ENCODE peak calls at places on chromosomes 5 and 9, in six cellular contexts. One of them, this sample, is unnamed.

GRCh38 chr9:132885691-132886357 is 7.1 kb downstream of the SPACA9 start:
- DNase-seq in OCI-LY7: no peak
- DNase-seq in stimulated activated CD4-positive, alpha-beta T cell treated with anti-CD3 and anti-CD28 coated beads, Interleukin-4, amount 100 ng/mL, for 4 hours: no peak
- DNase-seq in NCI-H460: no peak
- DNase-seq in SW 1271: no peak
- DNase-seq in substantia nigra: no peak
- DNase-seq in this sample: no peak

GRCh38 chr9:137880160-137880975 is 2.8 kb downstream of the CACNA1B start:
- DNase-seq in OCI-LY7: no peak
- DNase-seq in stimulated activated CD4-positive, alpha-beta T cell treated with anti-CD3 and anti-CD28 coated beads, Interleukin-4, amount 100 ng/mL, for 4 hours: no peak
- DNase-seq in NCI-H460: no peak
- DNase-seq in SW 1271: no peak
- DNase-seq in substantia nigra: no peak
- DNase-seq in this sample: no peak

GRCh38 chr5:138528208-138528607 is 14.8 kb downstream of the ETF1 start:
- DNase-seq in OCI-LY7: no peak
- DNase-seq in stimulated activated CD4-positive, alpha-beta T cell treated with anti-CD3 and anti-CD28 coated beads, Interleukin-4, amount 100 ng/mL, for 4 hours: no peak
- DNase-seq in NCI-H460: no peak
- DNase-seq in SW 1271: no peak
- DNase-seq in substantia nigra: no peak
- DNase-seq in this sample: no peak

GRCh38 chr5:83718936-83719495 is 1.6 kb downstream of the HAPLN1 start:
- DNase-seq in OCI-LY7: no peak
- DNase-seq in stimulated activated CD4-positive, alpha-beta T cell treated with anti-CD3 and anti-CD28 coated beads, Interleukin-4, amount 100 ng/mL, for 4 hours: no peak
- DNase-seq in NCI-H460: no peak
- DNase-seq in SW 1271: no peak
- DNase-seq in substantia nigra: no peak
- DNase-seq in this sample: no peak

GRCh38 chr9:89576404-89576824 is 28.4 kb upstream of the GADD45G start:
- DNase-seq in OCI-LY7: peak
- DNase-seq in stimulated activated CD4-positive, alpha-beta T cell treated with anti-CD3 and anti-CD28 coated beads, Interleukin-4, amount 100 ng/mL, for 4 hours: no peak
- DNase-seq in NCI-H460: peak
- DNase-seq in SW 1271: peak
- DNase-seq in substantia nigra: no peak
- DNase-seq in this sample: peak

GRCh38 chr9:133956520-133957076 is 35.5 kb downstream of the VAV2 start:
- DNase-seq in OCI-LY7: peak
- DNase-seq in stimulated activated CD4-positive, alpha-beta T cell treated with anti-CD3 and anti-CD28 coated beads, Interleukin-4, amount 100 ng/mL, for 4 hours: no peak
- DNase-seq in NCI-H460: no peak
- DNase-seq in SW 1271: no peak
- DNase-seq in substantia nigra: no peak
- DNase-seq in this sample: no peak

GRCh38 chr9:14910178-14910805 is at the start of gene FREM1:
- DNase-seq in OCI-LY7: no peak
- DNase-seq in stimulated activated CD4-positive, alpha-beta T cell treated with anti-CD3 and anti-CD28 coated beads, Interleukin-4, amount 100 ng/mL, for 4 hours: no peak
- DNase-seq in NCI-H460: no peak
- DNase-seq in SW 1271: no peak
- DNase-seq in substantia nigra: no peak
- DNase-seq in this sample: peak

GRCh38 chr5:10563940-10564837 is at the start of gene ANKRD33B:
- DNase-seq in OCI-LY7: peak
- DNase-seq in stimulated activated CD4-positive, alpha-beta T cell treated with anti-CD3 and anti-CD28 coated beads, Interleukin-4, amount 100 ng/mL, for 4 hours: peak
- DNase-seq in NCI-H460: peak
- DNase-seq in SW 1271: peak
- DNase-seq in substantia nigra: no peak
- DNase-seq in this sample: peak

GRCh38 chr5:55994502-55994997 is at the start of gene IL6ST:
- DNase-seq in OCI-LY7: no peak
- DNase-seq in stimulated activated CD4-positive, alpha-beta T cell treated with anti-CD3 and anti-CD28 coated beads, Interleukin-4, amount 100 ng/mL, for 4 hours: no peak
- DNase-seq in NCI-H460: peak
- DNase-seq in SW 1271: peak
- DNase-seq in substantia nigra: peak
- DNase-seq in this sample: peak

GRCh38 chr5:66207800-66208561 is 63.9 kb downstream of the SREK1 start:
- DNase-seq in OCI-LY7: no peak
- DNase-seq in stimulated activated CD4-positive, alpha-beta T cell treated with anti-CD3 and anti-CD28 coated beads, Interleukin-4, amount 100 ng/mL, for 4 hours: no peak
- DNase-seq in NCI-H460: no peak
- DNase-seq in SW 1271: no peak
- DNase-seq in substantia nigra: no peak
- DNase-seq in this sample: no peak

GRCh38 chr5:38273626-38274025 is 15.3 kb downstream of the EGFLAM start:
- DNase-seq in OCI-LY7: no peak
- DNase-seq in stimulated activated CD4-positive, alpha-beta T cell treated with anti-CD3 and anti-CD28 coated beads, Interleukin-4, amount 100 ng/mL, for 4 hours: no peak
- DNase-seq in NCI-H460: no peak
- DNase-seq in SW 1271: no peak
- DNase-seq in substantia nigra: no peak
- DNase-seq in this sample: no peak

GRCh38 chr5:10145922-10146321 is 103.8 kb downstream of the ATPSCKMT start:
- DNase-seq in OCI-LY7: peak
- DNase-seq in stimulated activated CD4-positive, alpha-beta T cell treated with anti-CD3 and anti-CD28 coated beads, Interleukin-4, amount 100 ng/mL, for 4 hours: no peak
- DNase-seq in NCI-H460: peak
- DNase-seq in SW 1271: peak
- DNase-seq in substantia nigra: no peak
- DNase-seq in this sample: peak

GRCh38 chr9:91844170-91844569 is 105.9 kb downstream of the ROR2 start:
- DNase-seq in OCI-LY7: no peak
- DNase-seq in stimulated activated CD4-positive, alpha-beta T cell treated with anti-CD3 and anti-CD28 coated beads, Interleukin-4, amount 100 ng/mL, for 4 hours: no peak
- DNase-seq in NCI-H460: no peak
- DNase-seq in SW 1271: no peak
- DNase-seq in substantia nigra: peak
- DNase-seq in this sample: no peak

GRCh38 chr9:110619831-110620230 is 40.3 kb upstream of the SVEP1 start:
- DNase-seq in OCI-LY7: no peak
- DNase-seq in stimulated activated CD4-positive, alpha-beta T cell treated with anti-CD3 and anti-CD28 coated beads, Interleukin-4, amount 100 ng/mL, for 4 hours: no peak
- DNase-seq in NCI-H460: no peak
- DNase-seq in SW 1271: no peak
- DNase-seq in substantia nigra: no peak
- DNase-seq in this sample: no peak

GRCh38 chr9:99559776-99560175 is 261.9 kb upstream of the NR4A3 start:
- DNase-seq in OCI-LY7: no peak
- DNase-seq in stimulated activated CD4-positive, alpha-beta T cell treated with anti-CD3 and anti-CD28 coated beads, Interleukin-4, amount 100 ng/mL, for 4 hours: no peak
- DNase-seq in NCI-H460: no peak
- DNase-seq in SW 1271: no peak
- DNase-seq in substantia nigra: no peak
- DNase-seq in this sample: no peak

GRCh38 chr5:10652151-10652550 is 88.3 kb downstream of the ANKRD33B start:
- DNase-seq in OCI-LY7: no peak
- DNase-seq in stimulated activated CD4-positive, alpha-beta T cell treated with anti-CD3 and anti-CD28 coated beads, Interleukin-4, amount 100 ng/mL, for 4 hours: no peak
- DNase-seq in NCI-H460: no peak
- DNase-seq in SW 1271: no peak
- DNase-seq in substantia nigra: no peak
- DNase-seq in this sample: no peak

GRCh38 chr5:111237470-111237869 is 13.3 kb downstream of the CAMK4 start:
- DNase-seq in OCI-LY7: no peak
- DNase-seq in stimulated activated CD4-positive, alpha-beta T cell treated with anti-CD3 and anti-CD28 coated beads, Interleukin-4, amount 100 ng/mL, for 4 hours: no peak
- DNase-seq in NCI-H460: no peak
- DNase-seq in SW 1271: no peak
- DNase-seq in substantia nigra: no peak
- DNase-seq in this sample: no peak

GRCh38 chr5:146130440-146131045 is 25.2 kb upstream of the PLAC8L1 start:
- DNase-seq in OCI-LY7: peak
- DNase-seq in stimulated activated CD4-positive, alpha-beta T cell treated with anti-CD3 and anti-CD28 coated beads, Interleukin-4, amount 100 ng/mL, for 4 hours: no peak
- DNase-seq in NCI-H460: peak
- DNase-seq in SW 1271: peak
- DNase-seq in substantia nigra: no peak
- DNase-seq in this sample: peak

GRCh38 chr5:6220346-6221088 is 157.8 kb downstream of the MED10 start:
- DNase-seq in OCI-LY7: no peak
- DNase-seq in stimulated activated CD4-positive, alpha-beta T cell treated with anti-CD3 and anti-CD28 coated beads, Interleukin-4, amount 100 ng/mL, for 4 hours: no peak
- DNase-seq in NCI-H460: no peak
- DNase-seq in SW 1271: no peak
- DNase-seq in substantia nigra: no peak
- DNase-seq in this sample: no peak

GRCh38 chr9:126734877-126735276 is 70.0 kb upstream of the ZBTB43 start:
- DNase-seq in OCI-LY7: no peak
- DNase-seq in stimulated activated CD4-positive, alpha-beta T cell treated with anti-CD3 and anti-CD28 coated beads, Interleukin-4, amount 100 ng/mL, for 4 hours: no peak
- DNase-seq in NCI-H460: no peak
- DNase-seq in SW 1271: no peak
- DNase-seq in substantia nigra: no peak
- DNase-seq in this sample: no peak

GRCh38 chr5:96407441-96407840 is 25.6 kb downstream of the PCSK1 start:
- DNase-seq in OCI-LY7: no peak
- DNase-seq in stimulated activated CD4-positive, alpha-beta T cell treated with anti-CD3 and anti-CD28 coated beads, Interleukin-4, amount 100 ng/mL, for 4 hours: no peak
- DNase-seq in NCI-H460: no peak
- DNase-seq in SW 1271: no peak
- DNase-seq in substantia nigra: no peak
- DNase-seq in this sample: no peak

GRCh38 chr9:94864183-94864582 is 137.7 kb downstream of the AOPEP start:
- DNase-seq in OCI-LY7: no peak
- DNase-seq in stimulated activated CD4-positive, alpha-beta T cell treated with anti-CD3 and anti-CD28 coated beads, Interleukin-4, amount 100 ng/mL, for 4 hours: no peak
- DNase-seq in NCI-H460: no peak
- DNase-seq in SW 1271: no peak
- DNase-seq in substantia nigra: no peak
- DNase-seq in this sample: no peak

GRCh38 chr5:132008961-132009680 is 2.3 kb downstream of the ACSL6 start:
- DNase-seq in OCI-LY7: no peak
- DNase-seq in stimulated activated CD4-positive, alpha-beta T cell treated with anti-CD3 and anti-CD28 coated beads, Interleukin-4, amount 100 ng/mL, for 4 hours: no peak
- DNase-seq in NCI-H460: no peak
- DNase-seq in SW 1271: no peak
- DNase-seq in substantia nigra: no peak
- DNase-seq in this sample: no peak

GRCh38 chr9:136578915-136579637 is 33.2 kb upstream of the NOTCH1 start:
- DNase-seq in OCI-LY7: peak
- DNase-seq in stimulated activated CD4-positive, alpha-beta T cell treated with anti-CD3 and anti-CD28 coated beads, Interleukin-4, amount 100 ng/mL, for 4 hours: no peak
- DNase-seq in NCI-H460: no peak
- DNase-seq in SW 1271: no peak
- DNase-seq in substantia nigra: no peak
- DNase-seq in this sample: peak

GRCh38 chr5:107670927-107671741 is at the start of gene EFNA5:
- DNase-seq in OCI-LY7: peak
- DNase-seq in stimulated activated CD4-positive, alpha-beta T cell treated with anti-CD3 and anti-CD28 coated beads, Interleukin-4, amount 100 ng/mL, for 4 hours: no peak
- DNase-seq in NCI-H460: no peak
- DNase-seq in SW 1271: peak
- DNase-seq in substantia nigra: no peak
- DNase-seq in this sample: peak

GRCh38 chr9:136345281-136346156 is 18.0 kb downstream of the DNLZ start:
- DNase-seq in OCI-LY7: no peak
- DNase-seq in stimulated activated CD4-positive, alpha-beta T cell treated with anti-CD3 and anti-CD28 coated beads, Interleukin-4, amount 100 ng/mL, for 4 hours: no peak
- DNase-seq in NCI-H460: peak
- DNase-seq in SW 1271: peak
- DNase-seq in substantia nigra: peak
- DNase-seq in this sample: no peak

GRCh38 chr9:121566401-121567141 is 66.9 kb upstream of the GGTA1 start:
- DNase-seq in OCI-LY7: no peak
- DNase-seq in stimulated activated CD4-positive, alpha-beta T cell treated with anti-CD3 and anti-CD28 coated beads, Interleukin-4, amount 100 ng/mL, for 4 hours: no peak
- DNase-seq in NCI-H460: no peak
- DNase-seq in SW 1271: no peak
- DNase-seq in substantia nigra: no peak
- DNase-seq in this sample: no peak

This sample was measured in A673.